ENCODE peak calls at places on chromosomes 6 and 20, in ten cellular contexts. One of them, this sample, is unnamed.

GRCh38 chr20:63121749-63122405 is 94.1 kb downstream of the YTHDF1 start:
- DNase-seq in choroid plexus epithelial cell: no peak
- DNase-seq in foreskin fibroblast: no peak
- DNase-seq in psoas muscle: peak
- DNase-seq in mesenchymal stem cell: no peak
- DNase-seq in right cardiac atrium: peak
- DNase-seq in left lung: peak
- DNase-seq in GM06990: no peak
- DNase-seq in left ventricle myocardium inferior: peak
- DNase-seq in tibial artery: peak
- DNase-seq in this sample: no peak

GRCh38 chr20:60104980-60105379 is 146.8 kb downstream of the CDH26 start:
- DNase-seq in foreskin fibroblast: no peak
- DNase-seq in tibial artery: no peak
- DNase-seq in psoas muscle: no peak
- DNase-seq in GM06990: no peak
- DNase-seq in right cardiac atrium: no peak
- DNase-seq in left ventricle myocardium inferior: no peak
- DNase-seq in mesenchymal stem cell: no peak
- DNase-seq in left lung: no peak
- DNase-seq in choroid plexus epithelial cell: no peak
- DNase-seq in this sample: no peak

GRCh38 chr6:116221067-116221466 is 32.8 kb downstream of the TSPYL4 start:
- DNase-seq in foreskin fibroblast: no peak
- DNase-seq in left ventricle myocardium inferior: no peak
- DNase-seq in psoas muscle: no peak
- DNase-seq in tibial artery: no peak
- DNase-seq in left lung: no peak
- DNase-seq in mesenchymal stem cell: peak
- DNase-seq in choroid plexus epithelial cell: peak
- DNase-seq in right cardiac atrium: no peak
- DNase-seq in GM06990: no peak
- DNase-seq in this sample: peak

GRCh38 chr6:169775321-169775720 is 23.9 kb downstream of the ERMARD start:
- DNase-seq in tibial artery: peak
- DNase-seq in foreskin fibroblast: no peak
- DNase-seq in left ventricle myocardium inferior: no peak
- DNase-seq in right cardiac atrium: no peak
- DNase-seq in psoas muscle: no peak
- DNase-seq in mesenchymal stem cell: no peak
- DNase-seq in GM06990: no peak
- DNase-seq in choroid plexus epithelial cell: no peak
- DNase-seq in left lung: no peak
- DNase-seq in this sample: no peak

GRCh38 chr6:159982726-159983506 is 14.0 kb downstream of the IGF2R start:
- DNase-seq in right cardiac atrium: no peak
- DNase-seq in left ventricle myocardium inferior: no peak
- DNase-seq in mesenchymal stem cell: no peak
- DNase-seq in choroid plexus epithelial cell: peak
- DNase-seq in psoas muscle: no peak
- DNase-seq in GM06990: no peak
- DNase-seq in tibial artery: no peak
- DNase-seq in foreskin fibroblast: no peak
- DNase-seq in left lung: no peak
- DNase-seq in this sample: peak

GRCh38 chr20:60009826-60010616 is 51.8 kb downstream of the CDH26 start:
- DNase-seq in GM06990: no peak
- DNase-seq in right cardiac atrium: no peak
- DNase-seq in left ventricle myocardium inferior: no peak
- DNase-seq in choroid plexus epithelial cell: no peak
- DNase-seq in tibial artery: no peak
- DNase-seq in psoas muscle: no peak
- DNase-seq in left lung: no peak
- DNase-seq in foreskin fibroblast: no peak
- DNase-seq in mesenchymal stem cell: no peak
- DNase-seq in this sample: no peak

GRCh38 chr20:35598476-35598875 is 17.2 kb upstream of the SPAG4 start:
- DNase-seq in psoas muscle: no peak
- DNase-seq in foreskin fibroblast: no peak
- DNase-seq in GM06990: no peak
- DNase-seq in mesenchymal stem cell: no peak
- DNase-seq in left ventricle myocardium inferior: no peak
- DNase-seq in tibial artery: peak
- DNase-seq in right cardiac atrium: no peak
- DNase-seq in left lung: peak
- DNase-seq in choroid plexus epithelial cell: no peak
- DNase-seq in this sample: no peak

GRCh38 chr6:39005774-39006173 is 42.8 kb upstream of the GLP1R start:
- DNase-seq in left ventricle myocardium inferior: no peak
- DNase-seq in psoas muscle: no peak
- DNase-seq in right cardiac atrium: no peak
- DNase-seq in foreskin fibroblast: no peak
- DNase-seq in GM06990: no peak
- DNase-seq in tibial artery: no peak
- DNase-seq in choroid plexus epithelial cell: no peak
- DNase-seq in left lung: no peak
- DNase-seq in mesenchymal stem cell: no peak
- DNase-seq in this sample: no peak

GRCh38 chr6:113291751-113292445 is 565.2 kb upstream of the MARCKS start:
- DNase-seq in foreskin fibroblast: no peak
- DNase-seq in right cardiac atrium: peak
- DNase-seq in GM06990: no peak
- DNase-seq in tibial artery: no peak
- DNase-seq in left ventricle myocardium inferior: no peak
- DNase-seq in choroid plexus epithelial cell: peak
- DNase-seq in left lung: no peak
- DNase-seq in psoas muscle: no peak
- DNase-seq in mesenchymal stem cell: no peak
- DNase-seq in this sample: no peak

GRCh38 chr6:2795162-2795561 is 30.0 kb downstream of the WRNIP1 start:
- DNase-seq in left ventricle myocardium inferior: no peak
- DNase-seq in mesenchymal stem cell: no peak
- DNase-seq in right cardiac atrium: no peak
- DNase-seq in GM06990: no peak
- DNase-seq in left lung: no peak
- DNase-seq in psoas muscle: no peak
- DNase-seq in foreskin fibroblast: no peak
- DNase-seq in tibial artery: no peak
- DNase-seq in choroid plexus epithelial cell: no peak
- DNase-seq in this sample: no peak

GRCh38 chr6:46116289-46116688 is 13.5 kb upstream of the ENPP4 start:
- DNase-seq in left ventricle myocardium inferior: no peak
- DNase-seq in choroid plexus epithelial cell: no peak
- DNase-seq in tibial artery: no peak
- DNase-seq in GM06990: no peak
- DNase-seq in right cardiac atrium: no peak
- DNase-seq in psoas muscle: no peak
- DNase-seq in mesenchymal stem cell: no peak
- DNase-seq in left lung: no peak
- DNase-seq in foreskin fibroblast: no peak
- DNase-seq in this sample: no peak

GRCh38 chr20:62991863-62992262 is 14.9 kb downstream of the BHLHE23 start:
- DNase-seq in choroid plexus epithelial cell: no peak
- DNase-seq in tibial artery: no peak
- DNase-seq in left ventricle myocardium inferior: no peak
- DNase-seq in right cardiac atrium: peak
- DNase-seq in psoas muscle: no peak
- DNase-seq in foreskin fibroblast: no peak
- DNase-seq in left lung: no peak
- DNase-seq in GM06990: no peak
- DNase-seq in mesenchymal stem cell: no peak
- DNase-seq in this sample: no peak

GRCh38 chr6:33592595-33593413 is 12.7 kb upstream of the BAK1 start:
- DNase-seq in left ventricle myocardium inferior: no peak
- DNase-seq in GM06990: peak
- DNase-seq in left lung: no peak
- DNase-seq in foreskin fibroblast: no peak
- DNase-seq in tibial artery: peak
- DNase-seq in mesenchymal stem cell: no peak
- DNase-seq in right cardiac atrium: peak
- DNase-seq in choroid plexus epithelial cell: no peak
- DNase-seq in psoas muscle: no peak
- DNase-seq in this sample: peak

GRCh38 chr20:19849341-19850189 is 91.5 kb downstream of the RIN2 start:
- DNase-seq in mesenchymal stem cell: no peak
- DNase-seq in foreskin fibroblast: no peak
- DNase-seq in tibial artery: no peak
- DNase-seq in psoas muscle: no peak
- DNase-seq in GM06990: no peak
- DNase-seq in right cardiac atrium: peak
- DNase-seq in choroid plexus epithelial cell: peak
- DNase-seq in left ventricle myocardium inferior: no peak
- DNase-seq in left lung: no peak
- DNase-seq in this sample: no peak

GRCh38 chr6:36130672-36131516 is 581 bp downstream of the MAPK13 start:
- DNase-seq in tibial artery: no peak
- DNase-seq in choroid plexus epithelial cell: peak
- DNase-seq in GM06990: peak
- DNase-seq in foreskin fibroblast: peak
- DNase-seq in left ventricle myocardium inferior: no peak
- DNase-seq in psoas muscle: peak
- DNase-seq in left lung: peak
- DNase-seq in right cardiac atrium: peak
- DNase-seq in mesenchymal stem cell: no peak
- DNase-seq in this sample: peak

GRCh38 chr6:139852484-139853140 is 478.2 kb upstream of the CITED2 start:
- DNase-seq in left ventricle myocardium inferior: no peak
- DNase-seq in mesenchymal stem cell: peak
- DNase-seq in psoas muscle: no peak
- DNase-seq in GM06990: no peak
- DNase-seq in foreskin fibroblast: peak
- DNase-seq in left lung: no peak
- DNase-seq in right cardiac atrium: no peak
- DNase-seq in choroid plexus epithelial cell: peak
- DNase-seq in tibial artery: no peak
- DNase-seq in this sample: peak

DNA sequence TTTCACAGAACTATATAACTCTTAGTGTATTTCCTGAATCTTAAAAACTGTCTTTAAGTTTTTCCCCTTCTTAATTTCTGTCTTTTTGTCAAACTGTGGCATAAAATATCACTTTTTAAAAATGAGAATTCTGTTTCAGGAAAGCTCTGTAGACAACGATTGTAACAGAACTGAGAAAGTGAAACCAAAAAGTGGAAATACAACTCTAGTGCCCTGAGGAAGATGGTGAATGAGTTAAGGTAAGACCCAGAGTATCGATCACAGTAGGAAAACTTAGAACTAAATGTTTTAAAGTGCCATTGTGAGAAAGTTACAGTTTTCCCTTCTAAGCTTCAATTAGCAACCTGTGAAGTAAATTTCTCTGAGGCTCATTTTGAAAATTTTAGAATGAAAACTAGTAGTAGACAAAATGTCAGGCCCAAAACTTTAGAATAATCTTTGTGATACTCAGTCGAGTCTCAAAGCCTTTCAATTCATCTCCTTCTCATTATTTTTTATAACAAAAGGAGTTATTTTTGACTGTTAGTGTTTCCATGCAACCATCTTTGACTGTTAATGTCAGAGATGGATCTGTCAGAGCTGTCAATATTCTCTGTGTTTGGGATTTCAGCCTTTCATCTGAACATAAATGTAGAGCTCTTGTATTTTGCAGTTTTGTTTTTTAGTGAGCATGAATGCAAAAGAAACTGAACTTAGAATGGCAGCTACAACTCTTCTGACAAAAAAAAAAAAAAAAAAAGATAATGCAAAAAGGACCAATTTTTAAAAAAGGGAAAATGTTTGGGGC is 19.0 kb upstream of the TRDN start:
- DNase-seq in choroid plexus epithelial cell: no peak
- DNase-seq in mesenchymal stem cell: peak
- DNase-seq in right cardiac atrium: no peak
- DNase-seq in tibial artery: no peak
- DNase-seq in GM06990: peak
- DNase-seq in left ventricle myocardium inferior: no peak
- DNase-seq in psoas muscle: no peak
- DNase-seq in foreskin fibroblast: no peak
- DNase-seq in left lung: no peak
- DNase-seq in this sample: no peak
- H3K4me3 ChIP-seq in choroid plexus epithelial cell: no peak
- H3K4me3 ChIP-seq in mesenchymal stem cell: peak
- H3K4me3 ChIP-seq in right cardiac atrium: peak
- H3K4me3 ChIP-seq in tibial artery: peak
- H3K4me3 ChIP-seq in GM06990: peak
- H3K4me3 ChIP-seq in left ventricle myocardium inferior: peak
- H3K4me3 ChIP-seq in psoas muscle: peak
- H3K4me3 ChIP-seq in foreskin fibroblast: no peak
- H3K4me3 ChIP-seq in left lung: no peak
- H3K4me3 ChIP-seq in this sample: no peak

GRCh38 chr6:88166901-88167624 is 916 bp upstream of the CNR1 start:
- DNase-seq in GM06990: peak
- DNase-seq in tibial artery: no peak
- DNase-seq in right cardiac atrium: peak
- DNase-seq in choroid plexus epithelial cell: peak
- DNase-seq in left lung: no peak
- DNase-seq in psoas muscle: no peak
- DNase-seq in foreskin fibroblast: no peak
- DNase-seq in mesenchymal stem cell: no peak
- DNase-seq in left ventricle myocardium inferior: no peak
- DNase-seq in this sample: no peak
- H3K4me3 ChIP-seq in GM06990: peak
- H3K4me3 ChIP-seq in tibial artery: peak
- H3K4me3 ChIP-seq in right cardiac atrium: peak
- H3K4me3 ChIP-seq in choroid plexus epithelial cell: peak
- H3K4me3 ChIP-seq in left lung: peak
- H3K4me3 ChIP-seq in psoas muscle: peak
- H3K4me3 ChIP-seq in foreskin fibroblast: no peak
- H3K4me3 ChIP-seq in mesenchymal stem cell: peak
- H3K4me3 ChIP-seq in left ventricle myocardium inferior: peak
- H3K4me3 ChIP-seq in this sample: no peak

DNA sequence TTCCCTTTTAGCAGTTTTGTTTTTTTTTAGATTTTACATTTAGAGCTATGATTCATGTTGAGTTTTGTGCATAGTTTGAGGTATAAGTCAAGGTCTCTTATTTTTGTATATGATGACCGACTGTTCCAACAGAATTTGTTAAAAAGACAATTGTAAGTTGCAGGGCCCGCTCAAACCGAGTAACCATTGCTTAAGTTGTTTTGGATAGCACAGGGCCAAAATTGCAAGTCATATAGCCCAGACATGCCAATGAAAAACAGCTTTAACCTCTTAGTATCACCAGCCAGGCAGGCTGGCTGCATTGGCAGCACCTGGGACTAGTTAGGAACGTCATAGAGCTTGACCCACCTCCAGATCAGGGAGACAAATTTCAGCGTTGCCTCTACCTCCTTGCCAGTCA is 47.3 kb downstream of the PFDN4 start:
- DNase-seq in psoas muscle: no peak
- DNase-seq in left lung: no peak
- DNase-seq in GM06990: no peak
- DNase-seq in foreskin fibroblast: peak
- DNase-seq in choroid plexus epithelial cell: peak
- DNase-seq in right cardiac atrium: no peak
- DNase-seq in tibial artery: no peak
- DNase-seq in left ventricle myocardium inferior: no peak
- DNase-seq in mesenchymal stem cell: no peak
- DNase-seq in this sample: peak
- H3K4me3 ChIP-seq in psoas muscle: no peak
- H3K4me3 ChIP-seq in left lung: no peak
- H3K4me3 ChIP-seq in GM06990: no peak
- H3K4me3 ChIP-seq in foreskin fibroblast: no peak
- H3K4me3 ChIP-seq in choroid plexus epithelial cell: no peak
- H3K4me3 ChIP-seq in right cardiac atrium: no peak
- H3K4me3 ChIP-seq in tibial artery: no peak
- H3K4me3 ChIP-seq in left ventricle myocardium inferior: no peak
- H3K4me3 ChIP-seq in mesenchymal stem cell: no peak
- H3K4me3 ChIP-seq in this sample: no peak

GRCh38 chr6:144006731-144007454 is 1.2 kb downstream of the PLAGL1 start:
- DNase-seq in psoas muscle: peak
- DNase-seq in left ventricle myocardium inferior: no peak
- DNase-seq in foreskin fibroblast: peak
- DNase-seq in GM06990: no peak
- DNase-seq in right cardiac atrium: peak
- DNase-seq in choroid plexus epithelial cell: peak
- DNase-seq in left lung: no peak
- DNase-seq in tibial artery: peak
- DNase-seq in mesenchymal stem cell: peak
- DNase-seq in this sample: peak
- H3K4me3 ChIP-seq in psoas muscle: peak
- H3K4me3 ChIP-seq in left ventricle myocardium inferior: peak
- H3K4me3 ChIP-seq in foreskin fibroblast: peak
- H3K4me3 ChIP-seq in GM06990: no peak
- H3K4me3 ChIP-seq in right cardiac atrium: peak
- H3K4me3 ChIP-seq in choroid plexus epithelial cell: peak
- H3K4me3 ChIP-seq in left lung: peak
- H3K4me3 ChIP-seq in tibial artery: peak
- H3K4me3 ChIP-seq in mesenchymal stem cell: peak
- H3K4me3 ChIP-seq in this sample: peak

This sample was measured in epithelial cell of esophagus.